ENCODE peak calls at places on chromosome 17, in six cellular contexts. U, Z, M, H, C and G are unnamed samples.

GRCh38 chr17:28745052-28745776 is 1.4 kb downstream of the TRAF4 start:
- DNase-seq in U (no peak), Z (peak; percentile 22), M (no peak), H (no peak), C (peak; percentile 62), G (no peak)

GRCh38 chr17:49817993-49818392 is 29.5 kb downstream of the KAT7 start:
- DNase-seq in U (peak; percentile 6), Z (no peak), M (no peak), H (no peak), C (peak; percentile 78), G (no peak)

GRCh38 chr17:35907691-35908090 is 22.9 kb downstream of the RDM1 start:
- DNase-seq in U (no peak), Z (no peak), M (no peak), H (no peak), C (no peak), G (no peak)

GRCh38 chr17:2704890-2705248 is 6.7 kb downstream of the CLUH start:
- DNase-seq in U (no peak), Z (no peak), M (no peak), H (no peak), C (no peak), G (no peak)

GRCh38 chr17:17797119-17797809 is 39.5 kb downstream of the SREBF1 start:
- DNase-seq in U (no peak), Z (no peak), M (no peak), H (no peak), C (no peak), G (no peak)

GRCh38 chr17:77489239-77489897 is 348.6 kb downstream of the SEC14L1 start:
- DNase-seq in U (no peak), Z (no peak), M (no peak), H (no peak), C (no peak), G (no peak)

GRCh38 chr17:77722366-77722765 is 236.1 kb upstream of the TNRC6C start:
- DNase-seq in U (no peak), Z (no peak), M (no peak), H (no peak), C (peak; percentile 30), G (no peak)

GRCh38 chr17:1643293-1643998 is 2.1 kb downstream of the SCARF1 start:
- DNase-seq in U (no peak), Z (peak; percentile 66), M (no peak), H (no peak), C (peak; percentile 59), G (no peak)

GRCh38 chr17:67157732-67158639 is 87.0 kb downstream of the HELZ start:
- DNase-seq in U (no peak), Z (peak; percentile 65), M (no peak), H (no peak), C (no peak), G (no peak)

GRCh38 chr17:20307325-20307910 is 159.9 kb downstream of the LGALS9B start:
- DNase-seq in U (no peak), Z (no peak), M (no peak), H (no peak), C (no peak), G (no peak)

GRCh38 chr17:8223356-8224063 is 13.1 kb upstream of the AURKB start:
- DNase-seq in U (peak; percentile 37), Z (peak; percentile 14), M (no peak), H (no peak), C (peak; percentile 81), G (no peak)

GRCh38 chr17:77736207-77736600 is 222.3 kb upstream of the TNRC6C start:
- DNase-seq in U (no peak), Z (peak; percentile 48), M (no peak), H (no peak), C (peak; percentile 14), G (no peak)

GRCh38 chr17:50428831-50429424 is 2.9 kb downstream of the ACSF2 start:
- DNase-seq in U (no peak), Z (no peak), M (no peak), H (no peak), C (no peak), G (no peak)

GRCh38 chr17:79960788-79961522 is 74.7 kb downstream of the TBC1D16 start:
- DNase-seq in U (no peak), Z (no peak), M (no peak), H (no peak), C (no peak), G (no peak)

GRCh38 chr17:59505610-59506276 is 59.7 kb upstream of the DHX40 start:
- DNase-seq in U (no peak), Z (no peak), M (no peak), H (no peak), C (no peak), G (peak; percentile 21)

GRCh38 chr17:883586-883962 is 96.0 kb downstream of the NXN start:
- DNase-seq in U (no peak), Z (no peak), M (no peak), H (no peak), C (no peak), G (no peak)

GRCh38 chr17:72515291-72516065 is 394.7 kb downstream of the SOX9 start:
- DNase-seq in U (no peak), Z (no peak), M (no peak), H (no peak), C (no peak), G (no peak)

GRCh38 chr17:496761-497586 is 144.4 kb upstream of the RPH3AL start:
- DNase-seq in U (no peak), Z (no peak), M (no peak), H (no peak), C (no peak), G (no peak)

GRCh38 chr17:69857412-69857835 is 217.6 kb upstream of the KCNJ16 start:
- DNase-seq in U (no peak), Z (peak; percentile 73), M (peak; percentile 76), H (peak; percentile 24), C (no peak), G (peak; percentile 80)

GRCh38 chr17:7748098-7748775 is 30.7 kb downstream of the DNAH2 start:
- DNase-seq in U (no peak), Z (no peak), M (no peak), H (no peak), C (no peak), G (no peak)

GRCh38 chr17:65813306-65813705 is 251.9 kb upstream of the AXIN2 start:
- DNase-seq in U (no peak), Z (no peak), M (no peak), H (no peak), C (no peak), G (peak; percentile 14)

GRCh38 chr17:27352481-27353460 is 58.9 kb downstream of the WSB1 start:
- DNase-seq in U (no peak), Z (no peak), M (no peak), H (no peak), C (no peak), G (no peak)

GRCh38 chr17:16019347-16019746 is 19.7 kb downstream of the TTC19 start:
- DNase-seq in U (no peak), Z (no peak), M (no peak), H (no peak), C (no peak), G (no peak)

GRCh38 chr17:3944485-3945388 is 19.5 kb downstream of the ATP2A3 start:
- DNase-seq in U (peak; percentile 19), Z (no peak), M (peak; percentile 44), H (peak; percentile 73), C (no peak), G (no peak)

GRCh38 chr17:79090503-79091372 is 16.1 kb downstream of the ENGASE start:
- DNase-seq in U (no peak), Z (no peak), M (no peak), H (no peak), C (no peak), G (no peak)

GRCh38 chr17:32625971-32626370 is 139.2 kb downstream of the CDK5R1 start:
- DNase-seq in U (no peak), Z (peak; percentile 91), M (no peak), H (no peak), C (no peak), G (no peak)

GRCh38 chr17:70608193-70608592 is 438.9 kb downstream of the KCNJ2 start:
- DNase-seq in U (no peak), Z (no peak), M (no peak), H (no peak), C (no peak), G (no peak)

GRCh38 chr17:4607773-4608187 is 23.5 kb downstream of the SMTNL2 start:
- DNase-seq in U (no peak), Z (no peak), M (no peak), H (no peak), C (no peak), G (no peak)

GRCh38 chr17:48529191-48529979 is 1.4 kb downstream of the HOXB1 start:
- DNase-seq in U (no peak), Z (no peak), M (no peak), H (no peak), C (no peak), G (no peak)

GRCh38 chr17:41211845-41212466 is 14.5 kb upstream of the KRTAP9-2 start:
- DNase-seq in U (no peak), Z (peak; percentile 87), M (peak; percentile 11), H (no peak), C (no peak), G (peak; percentile 21)